ENCODE peak calls at places on chromosomes 6 and 20, in nine cellular contexts. G, K, H, I, C, A, L, Y and P are unnamed samples.

GRCh38 chr6:154165488-154165887 is 126.4 kb downstream of the OPRM1 start:
- DNase-seq in G (no peak), K (no peak), H (no peak), I (no peak), C (no peak), A (no peak), L (no peak), Y (no peak), P (no peak)

GRCh38 chr6:138803914-138804313 is 8.0 kb downstream of the ECT2L start:
- DNase-seq in G (peak; percentile 53), K (no peak), H (no peak), I (no peak), C (no peak), A (no peak), L (no peak), Y (no peak), P (no peak)

GRCh38 chr20:37234254-37234581 is 27.4 kb downstream of the GHRH start:
- DNase-seq in G (no peak), K (no peak), H (no peak), I (no peak), C (no peak), A (no peak), L (no peak), Y (no peak), P (no peak)

GRCh38 chr6:165726915-165727314 is 63.9 kb upstream of the PDE10A start:
- DNase-seq in G (no peak), K (no peak), H (no peak), I (peak; percentile 17), C (no peak), A (no peak), L (no peak), Y (no peak), P (no peak)

GRCh38 chr6:44704240-44705150 is 317.0 kb downstream of the CDC5L start:
- DNase-seq in G (no peak), K (no peak), H (no peak), I (no peak), C (no peak), A (no peak), L (no peak), Y (no peak), P (no peak)

GRCh38 chr6:70277480-70277879 is 25.4 kb downstream of the COL9A1 start:
- DNase-seq in G (peak; percentile 18), K (no peak), H (no peak), I (peak; percentile 14), C (no peak), A (no peak), L (no peak), Y (no peak), P (no peak)

GRCh38 chr20:33796907-33797544 is 14.1 kb upstream of the CHMP4B start:
- DNase-seq in G (no peak), K (no peak), H (no peak), I (no peak), C (no peak), A (no peak), L (no peak), Y (no peak), P (no peak)

GRCh38 chr6:108557494-108558371 is 3.0 kb upstream of the FOXO3 start:
- DNase-seq in G (peak; percentile 93), K (peak; percentile 80), H (peak; percentile 90), I (peak; percentile 59), C (peak; percentile 83), A (peak; percentile 88), L (peak; percentile 88), Y (peak; percentile 59), P (no peak)

GRCh38 chr6:166980738-166981137 is 18.5 kb upstream of the CEP43 start:
- DNase-seq in G (no peak), K (no peak), H (no peak), I (no peak), C (no peak), A (no peak), L (no peak), Y (no peak), P (no peak)

GRCh38 chr6:56689663-56690062 is 47.0 kb upstream of the DST start:
- DNase-seq in G (no peak), K (no peak), H (no peak), I (no peak), C (no peak), A (no peak), L (no peak), Y (no peak), P (no peak)
- H3K27ac ChIP-seq in G (peak overlapping the region; percentile 92), K (peak overlapping the region; percentile 93), H (no peak overlapping the region), I (peak overlapping the region; percentile 77), C (peak overlapping the region; percentile 90), A (peak overlapping the region; percentile 38), L (no peak overlapping the region), Y (peak overlapping the region; percentile 84), P (peak overlapping the region; percentile 49)

GRCh38 chr20:50146214-50146613 is 7.3 kb downstream of the PEDS1 start:
- DNase-seq in G (no peak), K (no peak), H (no peak), I (peak; percentile 79), C (no peak), A (no peak), L (no peak), Y (no peak), P (no peak)

GRCh38 chr20:50141811-50142561 is 11.5 kb downstream of the PEDS1 start:
- DNase-seq in G (no peak), K (no peak), H (no peak), I (no peak), C (no peak), A (no peak), L (no peak), Y (no peak), P (no peak)

GRCh38 chr20:50142812-50143211 is 10.7 kb downstream of the PEDS1 start:
- DNase-seq in G (no peak), K (no peak), H (peak; percentile 89), I (no peak), C (no peak), A (no peak), L (no peak), Y (no peak), P (no peak)

GRCh38 chr20:50146732-50147662 is 6.5 kb downstream of the PEDS1 start:
- DNase-seq in G (no peak), K (peak; percentile 66), H (peak; percentile 58), I (peak; percentile 55), C (no peak), A (peak; percentile 69), L (peak; percentile 86), Y (no peak), P (no peak)

DNA sequence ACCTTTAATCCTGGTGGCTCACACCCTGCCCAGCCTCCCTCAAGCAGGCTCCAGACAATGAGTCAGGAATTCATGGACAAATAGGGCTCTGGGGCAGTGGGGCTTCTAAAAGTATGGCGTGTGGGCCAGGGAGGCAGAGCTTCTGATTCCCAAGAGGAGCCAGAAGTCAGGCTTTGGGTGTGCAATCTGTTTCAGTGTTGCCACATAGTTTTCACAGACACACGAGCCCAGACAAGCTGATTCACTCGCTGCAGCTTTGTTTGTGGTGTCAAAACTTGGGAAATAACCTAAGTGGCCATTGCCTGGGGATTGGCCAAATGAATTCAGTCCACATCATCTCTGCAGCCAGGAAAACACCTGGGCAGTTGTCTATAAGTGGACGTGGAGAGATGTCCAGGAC is 9.2 kb downstream of the PEDS1 start:
- DNase-seq in G (peak; percentile 99), K (peak; percentile 34), H (no peak), I (peak; percentile 98), C (no peak), A (no peak), L (no peak), Y (no peak), P (no peak)
- H3K27ac ChIP-seq in G (peak overlapping the region; percentile 94), K (peak overlapping the region; percentile 32), H (no peak overlapping the region), I (peak overlapping the region; percentile 51), C (peak overlapping the region; percentile 45), A (peak overlapping the region; percentile 38), L (no peak overlapping the region), Y (no peak overlapping the region), P (no peak overlapping the region)

GRCh38 chr6:142302427-142303190 is 802 bp downstream of the ADGRG6 start:
- DNase-seq in G (no peak), K (no peak), H (peak; percentile 33), I (no peak), C (no peak), A (no peak), L (no peak), Y (no peak), P (no peak)

GRCh38 chr6:142301421-142302391 is at the start of gene ADGRG6:
- DNase-seq in G (peak; percentile 54), K (peak; percentile 55), H (peak; percentile 75), I (peak; percentile 47), C (peak; percentile 25), A (peak; percentile 73), L (no peak), Y (no peak), P (no peak)

GRCh38 chr6:142300302-142300701 is 1.5 kb upstream of the ADGRG6 start:
- DNase-seq in G (no peak), K (no peak), H (no peak), I (peak; percentile 30), C (no peak), A (no peak), L (no peak), Y (no peak), P (no peak)

GRCh38 chr6:142303191-142303564 is 1.4 kb downstream of the ADGRG6 start:
- DNase-seq in G (no peak), K (no peak), H (no peak), I (no peak), C (no peak), A (no peak), L (no peak), Y (no peak), P (no peak)

DNA sequence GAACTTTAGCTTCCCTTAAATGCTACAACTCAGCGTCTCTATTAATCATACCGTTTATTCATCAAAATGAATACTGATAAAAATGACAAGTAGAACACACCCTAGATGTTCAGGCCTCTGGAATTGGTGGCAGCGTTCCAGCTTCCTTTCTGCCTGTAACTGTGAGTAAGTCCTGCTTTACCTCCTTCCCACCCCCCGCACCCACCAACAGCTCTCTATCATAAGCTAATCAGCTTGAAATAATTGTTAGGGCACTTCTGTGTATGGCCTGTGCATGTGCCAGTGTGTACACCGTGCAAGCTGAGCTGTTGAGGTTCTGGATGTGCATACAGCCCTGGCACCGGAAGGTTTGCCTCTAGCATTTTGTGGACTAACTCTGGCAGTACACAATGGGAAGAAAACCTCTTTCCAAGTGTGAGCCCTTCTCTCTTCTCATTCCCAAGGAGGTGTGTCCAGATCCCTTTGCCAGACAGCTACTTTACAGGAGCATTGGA is 1.0 kb upstream of the ADGRG6 start:
- DNase-seq in G (peak; percentile 30), K (peak; percentile 25), H (peak; percentile 31), I (peak; percentile 82), C (no peak), A (peak; percentile 45), L (no peak), Y (no peak), P (no peak)
- H3K27ac ChIP-seq in G (no peak overlapping the region), K (peak overlapping the region; percentile 60), H (no peak overlapping the region), I (peak overlapping the region; percentile 83), C (no peak overlapping the region), A (peak overlapping the region; percentile 73), L (no peak overlapping the region), Y (no peak overlapping the region), P (no peak overlapping the region)

GRCh38 chr6:26296556-26296856 is 68.5 kb upstream of the BTN3A2 start:
- DNase-seq in G (no peak), K (no peak), H (no peak), I (no peak), C (no peak), A (no peak), L (no peak), Y (no peak), P (no peak)
- H3K27ac ChIP-seq in G (no peak overlapping the region), K (no peak overlapping the region), H (no peak overlapping the region), I (no peak overlapping the region), C (no peak overlapping the region), A (no peak overlapping the region), L (no peak overlapping the region), Y (no peak overlapping the region), P (no peak overlapping the region)

GRCh38 chr20:63924241-63924640 is 29.3 kb downstream of the DNAJC5 start:
- DNase-seq in G (no peak), K (no peak), H (no peak), I (no peak), C (no peak), A (no peak), L (no peak), Y (no peak), P (no peak)
- H3K27ac ChIP-seq in G (no peak overlapping the region), K (no peak overlapping the region), H (no peak overlapping the region), I (no peak overlapping the region), C (no peak overlapping the region), A (no peak overlapping the region), L (no peak overlapping the region), Y (no peak overlapping the region), P (no peak overlapping the region)